ENCODE peak calls at places on chromosomes 7 and 10, in six cellular contexts. One of them, this sample, is unnamed.

GRCh38 chr10:69718951-69719350 is 82.8 kb upstream of the COL13A1 start:
- DNase-seq in cardiac fibroblast: peak
- DNase-seq in choroid plexus epithelial cell: peak
- DNase-seq in brain microvascular endothelial cell: no peak
- DNase-seq in spleen: no peak
- DNase-seq in tibial artery: no peak
- DNase-seq in this sample: peak

GRCh38 chr7:105000190-105000589 is 13.8 kb upstream of the KMT2E start:
- DNase-seq in brain microvascular endothelial cell: no peak
- DNase-seq in tibial artery: no peak
- DNase-seq in cardiac fibroblast: no peak
- DNase-seq in spleen: no peak
- DNase-seq in choroid plexus epithelial cell: no peak
- DNase-seq in this sample: no peak

GRCh38 chr10:49220031-49220430 is 31.8 kb upstream of the TMEM273 start:
- DNase-seq in spleen: no peak
- DNase-seq in brain microvascular endothelial cell: peak
- DNase-seq in tibial artery: no peak
- DNase-seq in choroid plexus epithelial cell: peak
- DNase-seq in cardiac fibroblast: no peak
- DNase-seq in this sample: no peak

GRCh38 chr7:150665882-150666281 is 19.6 kb upstream of the GIMAP2 start:
- DNase-seq in spleen: no peak
- DNase-seq in tibial artery: no peak
- DNase-seq in brain microvascular endothelial cell: no peak
- DNase-seq in choroid plexus epithelial cell: no peak
- DNase-seq in cardiac fibroblast: no peak
- DNase-seq in this sample: no peak

GRCh38 chr10:99234067-99234738 is 1.4 kb downstream of the HPSE2 start:
- DNase-seq in spleen: peak
- DNase-seq in choroid plexus epithelial cell: peak
- DNase-seq in brain microvascular endothelial cell: peak
- DNase-seq in cardiac fibroblast: peak
- DNase-seq in tibial artery: peak
- DNase-seq in this sample: peak

GRCh38 chr7:44629825-44630580 is 23.6 kb downstream of the OGDH start:
- DNase-seq in cardiac fibroblast: no peak
- DNase-seq in tibial artery: no peak
- DNase-seq in choroid plexus epithelial cell: no peak
- DNase-seq in brain microvascular endothelial cell: no peak
- DNase-seq in spleen: no peak
- DNase-seq in this sample: no peak

GRCh38 chr10:126955934-126956711 is 50.9 kb downstream of the DOCK1 start:
- DNase-seq in brain microvascular endothelial cell: no peak
- DNase-seq in cardiac fibroblast: no peak
- DNase-seq in choroid plexus epithelial cell: peak
- DNase-seq in spleen: no peak
- DNase-seq in tibial artery: no peak
- DNase-seq in this sample: no peak

GRCh38 chr7:33494473-33494872 is 365.1 kb downstream of the BBS9 start:
- DNase-seq in brain microvascular endothelial cell: no peak
- DNase-seq in cardiac fibroblast: no peak
- DNase-seq in choroid plexus epithelial cell: peak
- DNase-seq in tibial artery: no peak
- DNase-seq in spleen: no peak
- DNase-seq in this sample: peak

GRCh38 chr7:96178581-96178980 is 143.3 kb downstream of the SLC25A13 start:
- DNase-seq in choroid plexus epithelial cell: no peak
- DNase-seq in brain microvascular endothelial cell: no peak
- DNase-seq in cardiac fibroblast: no peak
- DNase-seq in spleen: no peak
- DNase-seq in tibial artery: no peak
- DNase-seq in this sample: no peak

GRCh38 chr10:113499066-113499465 is 53.8 kb upstream of the HABP2 start:
- DNase-seq in brain microvascular endothelial cell: no peak
- DNase-seq in spleen: no peak
- DNase-seq in tibial artery: no peak
- DNase-seq in cardiac fibroblast: no peak
- DNase-seq in choroid plexus epithelial cell: peak
- DNase-seq in this sample: no peak

GRCh38 chr10:121527690-121528089 is 70.6 kb downstream of the FGFR2 start:
- DNase-seq in cardiac fibroblast: peak
- DNase-seq in spleen: no peak
- DNase-seq in tibial artery: no peak
- DNase-seq in brain microvascular endothelial cell: peak
- DNase-seq in choroid plexus epithelial cell: peak
- DNase-seq in this sample: peak

GRCh38 chr7:130995252-130996081 is 261.5 kb upstream of the KLF14 start:
- DNase-seq in brain microvascular endothelial cell: no peak
- DNase-seq in spleen: no peak
- DNase-seq in cardiac fibroblast: no peak
- DNase-seq in choroid plexus epithelial cell: peak
- DNase-seq in tibial artery: no peak
- DNase-seq in this sample: peak

GRCh38 chr7:100793806-100794660 is 33.3 kb downstream of the EPHB4 start:
- DNase-seq in cardiac fibroblast: no peak
- DNase-seq in spleen: no peak
- DNase-seq in tibial artery: no peak
- DNase-seq in choroid plexus epithelial cell: peak
- DNase-seq in brain microvascular endothelial cell: no peak
- DNase-seq in this sample: peak

GRCh38 chr10:75525067-75525466 is 93.6 kb downstream of the LRMDA start:
- DNase-seq in brain microvascular endothelial cell: no peak
- DNase-seq in spleen: no peak
- DNase-seq in tibial artery: no peak
- DNase-seq in cardiac fibroblast: no peak
- DNase-seq in choroid plexus epithelial cell: no peak
- DNase-seq in this sample: no peak

GRCh38 chr7:137930616-137931015 is 71.3 kb downstream of the CREB3L2 start:
- DNase-seq in brain microvascular endothelial cell: peak
- DNase-seq in choroid plexus epithelial cell: peak
- DNase-seq in cardiac fibroblast: peak
- DNase-seq in spleen: no peak
- DNase-seq in tibial artery: no peak
- DNase-seq in this sample: peak

GRCh38 chr7:97732567-97733275 is 835 bp downstream of the TAC1 start:
- DNase-seq in choroid plexus epithelial cell: no peak
- DNase-seq in spleen: no peak
- DNase-seq in cardiac fibroblast: no peak
- DNase-seq in tibial artery: no peak
- DNase-seq in brain microvascular endothelial cell: no peak
- DNase-seq in this sample: no peak

GRCh38 chr10:99788598-99789259 is 6.3 kb downstream of the ABCC2 start:
- DNase-seq in brain microvascular endothelial cell: no peak
- DNase-seq in tibial artery: peak
- DNase-seq in cardiac fibroblast: peak
- DNase-seq in choroid plexus epithelial cell: peak
- DNase-seq in spleen: no peak
- DNase-seq in this sample: peak

GRCh38 chr7:140898794-140899548 is 25.8 kb downstream of the BRAF start:
- DNase-seq in tibial artery: no peak
- DNase-seq in spleen: no peak
- DNase-seq in brain microvascular endothelial cell: no peak
- DNase-seq in cardiac fibroblast: no peak
- DNase-seq in choroid plexus epithelial cell: peak
- DNase-seq in this sample: no peak

GRCh38 chr10:6164271-6165095 is 38.2 kb upstream of the PFKFB3 start:
- DNase-seq in cardiac fibroblast: no peak
- DNase-seq in brain microvascular endothelial cell: peak
- DNase-seq in spleen: no peak
- DNase-seq in choroid plexus epithelial cell: peak
- DNase-seq in tibial artery: no peak
- DNase-seq in this sample: no peak

GRCh38 chr7:135282621-135283295 is 49.1 kb downstream of the STRA8 start:
- DNase-seq in brain microvascular endothelial cell: peak
- DNase-seq in tibial artery: no peak
- DNase-seq in cardiac fibroblast: peak
- DNase-seq in choroid plexus epithelial cell: peak
- DNase-seq in spleen: no peak
- DNase-seq in this sample: peak

GRCh38 chr7:75695036-75695435 is 43.7 kb downstream of the HIP1 start:
- DNase-seq in brain microvascular endothelial cell: no peak
- DNase-seq in cardiac fibroblast: no peak
- DNase-seq in spleen: no peak
- DNase-seq in tibial artery: peak
- DNase-seq in choroid plexus epithelial cell: no peak
- DNase-seq in this sample: no peak

GRCh38 chr7:452230-452751 is 67.4 kb downstream of the PDGFA start:
- DNase-seq in tibial artery: no peak
- DNase-seq in cardiac fibroblast: peak
- DNase-seq in spleen: peak
- DNase-seq in choroid plexus epithelial cell: peak
- DNase-seq in brain microvascular endothelial cell: peak
- DNase-seq in this sample: peak

GRCh38 chr7:4958477-4959301 is at the start of gene MMD2:
- DNase-seq in cardiac fibroblast: no peak
- DNase-seq in choroid plexus epithelial cell: no peak
- DNase-seq in brain microvascular endothelial cell: no peak
- DNase-seq in spleen: peak
- DNase-seq in tibial artery: no peak
- DNase-seq in this sample: no peak

GRCh38 chr7:106284516-106285050 is at the start of gene NAMPT:
- DNase-seq in spleen: no peak
- DNase-seq in brain microvascular endothelial cell: no peak
- DNase-seq in choroid plexus epithelial cell: no peak
- DNase-seq in cardiac fibroblast: no peak
- DNase-seq in tibial artery: peak
- DNase-seq in this sample: no peak

GRCh38 chr7:5491251-5492044 is 67.8 kb upstream of the TNRC18 start:
- DNase-seq in tibial artery: no peak
- DNase-seq in brain microvascular endothelial cell: no peak
- DNase-seq in cardiac fibroblast: peak
- DNase-seq in choroid plexus epithelial cell: no peak
- DNase-seq in spleen: no peak
- DNase-seq in this sample: no peak

GRCh38 chr10:71230656-71231025 is 18.3 kb downstream of the UNC5B start:
- DNase-seq in brain microvascular endothelial cell: no peak
- DNase-seq in tibial artery: no peak
- DNase-seq in cardiac fibroblast: peak
- DNase-seq in spleen: peak
- DNase-seq in choroid plexus epithelial cell: no peak
- DNase-seq in this sample: no peak

GRCh38 chr10:129768437-129769355 is 195.4 kb downstream of the EBF3 start:
- DNase-seq in cardiac fibroblast: no peak
- DNase-seq in choroid plexus epithelial cell: no peak
- DNase-seq in brain microvascular endothelial cell: no peak
- DNase-seq in spleen: peak
- DNase-seq in tibial artery: peak
- DNase-seq in this sample: no peak

GRCh38 chr10:124308351-124308645 is 110.4 kb downstream of the OAT start:
- DNase-seq in choroid plexus epithelial cell: no peak
- DNase-seq in cardiac fibroblast: no peak
- DNase-seq in brain microvascular endothelial cell: no peak
- DNase-seq in spleen: no peak
- DNase-seq in tibial artery: no peak
- DNase-seq in this sample: no peak

GRCh38 chr7:150901160-150902035 is 49.1 kb downstream of the AOC1 start:
- DNase-seq in tibial artery: no peak
- DNase-seq in choroid plexus epithelial cell: peak
- DNase-seq in cardiac fibroblast: no peak
- DNase-seq in spleen: no peak
- DNase-seq in brain microvascular endothelial cell: no peak
- DNase-seq in this sample: no peak

GRCh38 chr10:21336476-21337170 is 188.9 kb downstream of the SKIDA1 start:
- DNase-seq in tibial artery: no peak
- DNase-seq in brain microvascular endothelial cell: peak
- DNase-seq in cardiac fibroblast: peak
- DNase-seq in choroid plexus epithelial cell: peak
- DNase-seq in spleen: no peak
- DNase-seq in this sample: peak
- TF ChIP-seq CTCF in tibial artery: no peak
- TF ChIP-seq CTCF in brain microvascular endothelial cell: peak
- TF ChIP-seq CTCF in cardiac fibroblast: no peak
- TF ChIP-seq CTCF in choroid plexus epithelial cell: peak
- TF ChIP-seq CTCF in spleen: no peak
- TF ChIP-seq CTCF in this sample: no peak

DNA sequence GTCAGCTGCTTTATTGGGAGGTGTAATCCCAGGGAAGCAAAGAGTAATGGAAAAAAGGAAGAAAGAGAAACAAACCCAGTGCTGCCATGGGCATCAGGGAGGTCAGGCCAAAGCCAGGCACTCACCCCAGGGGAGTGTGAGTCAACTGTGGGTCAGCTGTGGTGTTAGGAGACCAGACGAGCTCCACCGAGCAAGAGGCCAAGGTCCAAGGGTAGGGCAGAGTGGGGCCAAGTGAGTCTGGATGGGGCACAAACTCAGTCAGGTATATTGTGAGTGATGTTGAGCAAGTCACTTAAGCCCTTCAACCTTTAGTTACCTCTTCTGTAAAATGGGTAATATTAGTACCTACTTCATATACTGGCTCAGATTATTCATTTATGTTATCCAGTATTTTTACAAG is 30.4 kb upstream of the CDK13 start:
- DNase-seq in cardiac fibroblast: no peak
- DNase-seq in tibial artery: no peak
- DNase-seq in brain microvascular endothelial cell: no peak
- DNase-seq in choroid plexus epithelial cell: no peak
- DNase-seq in spleen: no peak
- DNase-seq in this sample: no peak
- H3K4me3 ChIP-seq in cardiac fibroblast: no peak
- H3K4me3 ChIP-seq in tibial artery: no peak
- H3K4me3 ChIP-seq in brain microvascular endothelial cell: no peak
- H3K4me3 ChIP-seq in choroid plexus epithelial cell: no peak
- H3K4me3 ChIP-seq in spleen: no peak
- H3K4me3 ChIP-seq in this sample: no peak

GRCh38 chr10:110306452-110306768 is 1.7 kb upstream of the SMNDC1 start:
- DNase-seq in tibial artery: no peak
- DNase-seq in brain microvascular endothelial cell: no peak
- DNase-seq in choroid plexus epithelial cell: no peak
- DNase-seq in spleen: no peak
- DNase-seq in cardiac fibroblast: no peak
- DNase-seq in this sample: no peak
- TF ChIP-seq CTCF in tibial artery: no peak
- TF ChIP-seq CTCF in brain microvascular endothelial cell: no peak
- TF ChIP-seq CTCF in choroid plexus epithelial cell: no peak
- TF ChIP-seq CTCF in spleen: no peak
- TF ChIP-seq CTCF in cardiac fibroblast: no peak
- TF ChIP-seq CTCF in this sample: no peak

GRCh38 chr10:25766687-25767221 is 167.3 kb upstream of the MYO3A start:
- DNase-seq in tibial artery: no peak
- DNase-seq in choroid plexus epithelial cell: no peak
- DNase-seq in brain microvascular endothelial cell: no peak
- DNase-seq in spleen: no peak
- DNase-seq in cardiac fibroblast: no peak
- DNase-seq in this sample: no peak
- H3K4me3 ChIP-seq in tibial artery: no peak
- H3K4me3 ChIP-seq in choroid plexus epithelial cell: no peak
- H3K4me3 ChIP-seq in brain microvascular endothelial cell: no peak
- H3K4me3 ChIP-seq in spleen: no peak
- H3K4me3 ChIP-seq in cardiac fibroblast: no peak
- H3K4me3 ChIP-seq in this sample: no peak

DNA sequence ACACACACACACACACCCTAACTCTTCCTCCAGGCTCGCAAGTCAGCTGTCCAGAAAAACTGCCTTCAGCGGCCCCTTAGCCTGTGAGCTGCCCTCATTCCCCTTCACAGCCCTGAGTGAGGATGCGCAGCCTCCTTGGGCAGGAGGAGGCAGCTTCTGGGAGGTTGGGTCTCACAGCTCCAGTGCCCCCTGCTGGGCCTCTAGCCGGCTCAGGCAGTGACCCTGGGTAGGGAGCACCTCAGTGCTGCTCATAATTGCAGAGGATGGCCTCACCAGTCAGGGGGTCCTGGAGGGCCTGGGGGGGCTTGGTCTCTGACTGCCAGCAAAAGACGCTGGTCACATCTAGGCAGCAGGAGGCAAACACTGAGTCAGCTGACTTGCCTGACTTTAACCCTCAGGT is 43.7 kb downstream of the ZNF273 start:
- DNase-seq in cardiac fibroblast: peak
- DNase-seq in brain microvascular endothelial cell: no peak
- DNase-seq in spleen: no peak
- DNase-seq in choroid plexus epithelial cell: no peak
- DNase-seq in tibial artery: no peak
- DNase-seq in this sample: no peak
- TF ChIP-seq CTCF in cardiac fibroblast: peak
- TF ChIP-seq CTCF in brain microvascular endothelial cell: peak
- TF ChIP-seq CTCF in spleen: no peak
- TF ChIP-seq CTCF in choroid plexus epithelial cell: peak
- TF ChIP-seq CTCF in tibial artery: no peak
- TF ChIP-seq CTCF in this sample: no peak

This sample was measured in astrocyte of the spinal cord.